ENCODE peak calls at places on chromosomes 5 and 9, in eight cellular contexts. D is BJ; Z is AG04450; E is vagina; O is heart left ventricle; A is WTC11; Q is cardiac muscle cell; R is CD4-positive, alpha-beta T cell. I is an unnamed sample.

GRCh38 chr5:90940227-90940995 is 381.8 kb downstream of the ADGRV1 start:
- DNase-seq in A (peak; percentile 65), E (no peak), Z (no peak), R (no peak), Q (peak; percentile 33), O (no peak), D (no peak), I (peak; percentile 59)

GRCh38 chr9:101536938-101537337 is 3.3 kb downstream of the RNF20 start:
- DNase-seq in Q (peak; percentile 53), A (peak; percentile 40), E (no peak), R (peak; percentile 2), O (no peak), D (no peak), Z (no peak), I (no peak)

GRCh38 chr9:99210572-99210971 is 11.2 kb downstream of the ALG2 start:
- DNase-seq in R (no peak), A (no peak), Q (no peak), O (no peak), D (no peak), E (no peak), Z (no peak), I (no peak)

GRCh38 chr5:111070272-111071134 is 1.0 kb upstream of the TSLP start:
- DNase-seq in E (no peak), O (peak; percentile 30), A (peak; percentile 71), Q (peak; percentile 42), R (no peak), Z (no peak), D (no peak), I (peak; percentile 73)

GRCh38 chr9:138077898-138078540 is 200.4 kb downstream of the CACNA1B start:
- DNase-seq in A (no peak), D (no peak), Q (no peak), R (no peak), Z (no peak), O (no peak), E (no peak), I (no peak)

GRCh38 chr9:21031091-21031817 is at the start of gene HACD4:
- DNase-seq in E (no peak), O (peak; percentile 63), A (peak; percentile 70), Z (no peak), D (no peak), R (peak; percentile 58), Q (peak; percentile 72), I (peak; percentile 40)

GRCh38 chr5:10145922-10146321 is 103.8 kb downstream of the ATPSCKMT start:
- DNase-seq in Z (peak; percentile 10), D (no peak), O (no peak), Q (peak; percentile 68), A (no peak), E (no peak), R (no peak), I (no peak)

GRCh38 chr9:134433101-134433500 is 106.8 kb downstream of the RXRA start:
- DNase-seq in E (no peak), R (no peak), D (no peak), Z (no peak), Q (peak; percentile 45), A (no peak), O (no peak), I (no peak)

GRCh38 chr5:114010362-114010761 is 351.5 kb upstream of the KCNN2 start:
- DNase-seq in E (no peak), D (peak; percentile 30), R (no peak), A (no peak), O (no peak), Q (peak; percentile 68), Z (peak; percentile 29), I (no peak)

GRCh38 chr9:34689512-34689911 is 1.6 kb downstream of the CCL19 start:
- DNase-seq in E (no peak), A (no peak), O (no peak), Q (no peak), Z (no peak), D (no peak), R (no peak), I (no peak)

GRCh38 chr5:141982626-141983025 is 13.7 kb downstream of the RNF14 start:
- DNase-seq in Q (no peak), A (no peak), E (no peak), O (no peak), R (no peak), Z (no peak), D (no peak), I (no peak)

GRCh38 chr9:84230355-84231136 is 110.0 kb downstream of the SLC28A3 start:
- DNase-seq in Q (peak; percentile 81), O (no peak), A (no peak), Z (no peak), E (no peak), D (peak; percentile 25), R (no peak), I (peak; percentile 53)

GRCh38 chr9:2723666-2724065 is 6.4 kb downstream of the KCNV2 start:
- DNase-seq in Z (no peak), E (no peak), Q (no peak), A (no peak), D (no peak), R (no peak), O (no peak), I (no peak)

GRCh38 chr5:120545951-120546350 is 81.9 kb downstream of the PRR16 start:
- DNase-seq in E (no peak), O (no peak), R (no peak), D (no peak), Q (no peak), Z (no peak), A (no peak), I (no peak)

GRCh38 chr5:104186100-104186499 is 623.5 kb upstream of the NUDT12 start:
- DNase-seq in O (peak; percentile 37), R (no peak), D (no peak), Z (no peak), Q (peak; percentile 17), E (no peak), A (peak; percentile 16), I (no peak)

GRCh38 chr9:29751220-29751619 is 2177.9 kb upstream of the C9orf72 start:
- DNase-seq in R (no peak), A (no peak), Q (no peak), Z (no peak), E (no peak), D (no peak), O (no peak), I (no peak)

GRCh38 chr5:148911386-148911785 is 85.0 kb downstream of the ADRB2 start:
- DNase-seq in Q (no peak), Z (no peak), A (no peak), D (no peak), O (no peak), R (no peak), E (no peak), I (no peak)

GRCh38 chr5:148912146-148912545 is 85.7 kb downstream of the ADRB2 start:
- DNase-seq in A (no peak), E (no peak), R (no peak), Q (no peak), D (no peak), O (no peak), Z (no peak), I (no peak)

GRCh38 chr5:148913493-148913892 is 87.1 kb downstream of the ADRB2 start:
- DNase-seq in D (no peak), O (no peak), Q (no peak), Z (no peak), A (no peak), E (no peak), R (no peak), I (no peak)

GRCh38 chr5:148913985-148914421 is 87.6 kb downstream of the ADRB2 start:
- DNase-seq in Z (peak; percentile 63), Q (peak; percentile 58), R (no peak), E (no peak), D (peak; percentile 77), O (no peak), A (no peak), I (no peak)

GRCh38 chr5:148912714-148913398 is 86.4 kb downstream of the ADRB2 start:
- DNase-seq in D (peak; percentile 95), O (no peak), A (peak; percentile 55), Z (peak; percentile 91), E (no peak), Q (peak; percentile 78), R (no peak), I (no peak)
- TF ChIP-seq CTCF in D (peak; percentile 33), O (no peak), A (peak; percentile 0), Z (peak; percentile 37), E (peak; percentile 22), Q (no peak), R (no peak), I (no peak)

GRCh38 chr5:78360674-78361225 is 333 bp downstream of the SCAMP1 start:
- DNase-seq in Q (no peak), Z (no peak), R (peak; percentile 67), A (no peak), O (peak; percentile 60), E (no peak), D (no peak), I (peak; percentile 45)
- TF ChIP-seq CTCF in Q (no peak), Z (no peak), R (no peak), A (no peak), O (no peak), E (no peak), D (no peak), I (no peak)

GRCh38 chr5:169160405-169160901 is 140.5 kb downstream of the SLIT3 start:
- DNase-seq in A (no peak), E (no peak), R (no peak), Z (no peak), D (no peak), Q (peak; percentile 75), O (no peak), I (no peak)
- TF ChIP-seq CTCF in A (peak; percentile 22), E (no peak), R (no peak), Z (no peak), D (peak; percentile 37), Q (peak; percentile 48), O (no peak), I (peak; percentile 17)

GRCh38 chr5:65969539-65970393 is 43.4 kb downstream of the ERBIN start:
- DNase-seq in D (no peak), Q (no peak), R (no peak), A (no peak), O (no peak), Z (no peak), E (no peak), I (no peak)
- TF ChIP-seq CTCF in D (no peak), Q (no peak), R (no peak), A (no peak), O (no peak), Z (no peak), E (no peak), I (no peak)

GRCh38 chr5:75510836-75511434 is 494 bp downstream of the CERT1 start:
- DNase-seq in D (no peak), R (no peak), A (peak; percentile 56), Z (no peak), Q (no peak), E (peak; percentile 89), O (peak; percentile 65), I (peak; percentile 54)

GRCh38 chr5:75511435-75512382 is at the start of the genes CERT1 and POLK:
- DNase-seq in D (peak; percentile 94), R (peak; percentile 83), E (peak; percentile 99), Z (peak; percentile 95), O (peak; percentile 99), A (peak; percentile 98), Q (peak; percentile 99), I (peak; percentile 97)

GRCh38 chr5:75512383-75513074 is 838 bp downstream of the POLK start:
- DNase-seq in Q (peak; percentile 33), R (no peak), D (no peak), A (no peak), O (no peak), Z (no peak), E (no peak), I (no peak)

GRCh38 chr5:75514323-75514722 is 2.6 kb downstream of the POLK start:
- DNase-seq in E (no peak), Z (no peak), O (no peak), D (no peak), Q (no peak), A (no peak), R (no peak), I (no peak)

GRCh38 chr5:75513841-75514240 is 2.1 kb downstream of the POLK start:
- DNase-seq in E (no peak), Z (no peak), Q (no peak), R (no peak), A (no peak), D (no peak), O (no peak), I (no peak)
- TF ChIP-seq CTCF in E (no peak), Z (no peak), Q (no peak), R (no peak), A (no peak), D (no peak), O (no peak), I (no peak)

I was measured in glutamatergic neuron.